ENCODE peak calls at places on chromosomes 11 and 22, in four cellular contexts. P, W, K and I are unnamed samples.

GRCh38 chr11:32584921-32585320 is 1.3 kb downstream of the EIF3M start:
- DNase-seq in P (no peak), W (no peak), K (no peak), I (no peak)

GRCh38 chr11:69873166-69874077 is 54.2 kb upstream of the FGF3 start:
- DNase-seq in P (no peak), W (no peak), K (no peak), I (no peak)

GRCh38 chr22:22903355-22903777 is 15.8 kb downstream of the IGLL5 start:
- DNase-seq in P (no peak), W (no peak), K (no peak), I (no peak)

GRCh38 chr11:73240190-73240781 is 22.2 kb downstream of the P2RY2 start:
- DNase-seq in P (no peak), W (no peak), K (no peak), I (peak)

GRCh38 chr11:82895437-82896091 is 4.7 kb downstream of the PRCP start:
- DNase-seq in P (no peak), W (no peak), K (no peak), I (no peak)

GRCh38 chr11:111347002-111347722 is 31.9 kb downstream of the POU2AF1 start:
- DNase-seq in P (no peak), W (no peak), K (no peak), I (no peak)

GRCh38 chr22:30730351-30730750 is 35.7 kb downstream of the OSBP2 start:
- DNase-seq in P (no peak), W (no peak), K (no peak), I (no peak)

GRCh38 chr11:87322570-87322969 is 284.8 kb downstream of the TMEM135 start:
- DNase-seq in P (no peak), W (no peak), K (no peak), I (no peak)

GRCh38 chr22:27692243-27692642 is 109.3 kb downstream of the MN1 start:
- DNase-seq in P (no peak), W (no peak), K (no peak), I (no peak)

GRCh38 chr11:69310934-69311766 is 17.2 kb downstream of the MYEOV start:
- DNase-seq in P (no peak), W (no peak), K (no peak), I (no peak)

GRCh38 chr11:2445948-2446551 is 1.2 kb downstream of the KCNQ1 start:
- DNase-seq in P (no peak), W (no peak), K (no peak), I (no peak)

GRCh38 chr11:120977470-120977869 is 46.4 kb upstream of the TBCEL start:
- DNase-seq in P (no peak), W (peak), K (no peak), I (peak)

GRCh38 chr11:78822931-78823423 is 248.3 kb upstream of the NARS2 start:
- DNase-seq in P (no peak), W (no peak), K (no peak), I (no peak)

GRCh38 chr22:21445437-21446127 is 21.6 kb upstream of the TMEM191C start:
- DNase-seq in P (no peak), W (no peak), K (no peak), I (no peak)

GRCh38 chr22:37379085-37379484 is 48.2 kb downstream of the ELFN2 start:
- DNase-seq in P (no peak), W (no peak), K (no peak), I (no peak)

GRCh38 chr11:118911113-118911879 is 14.4 kb downstream of the BCL9L start:
- DNase-seq in P (no peak), W (peak), K (no peak), I (peak)

GRCh38 chr11:88280673-88281316 is 56.7 kb downstream of the CTSC start:
- DNase-seq in P (no peak), W (peak), K (no peak), I (no peak)

GRCh38 chr11:19281041-19281440 is 40.3 kb upstream of the E2F8 start:
- DNase-seq in P (no peak), W (no peak), K (peak), I (no peak)